ENCODE peak calls at places on chromosomes 12 and 14, in six cellular contexts. E, C, W, X, P and R are unnamed samples.

GRCh38 chr12:117284160-117284559 is 77.3 kb downstream of the NOS1 start:
- DNase-seq in E (no peak), C (no peak), W (no peak), X (no peak), P (no peak), R (no peak)

GRCh38 chr14:94193776-94194175 is 19.7 kb downstream of the PPP4R4 start:
- DNase-seq in E (no peak), C (no peak), W (no peak), X (no peak), P (no peak), R (no peak)

GRCh38 chr12:94641283-94641682 is 9.1 kb downstream of the TMCC3 start:
- DNase-seq in E (no peak), C (no peak), W (no peak), X (no peak), P (no peak), R (no peak)

GRCh38 chr14:57508756-57509155 is 15.1 kb upstream of the CCDC198 start:
- DNase-seq in E (no peak), C (no peak), W (no peak), X (no peak), P (no peak), R (no peak)

GRCh38 chr12:3272958-3273357 is 195.8 kb downstream of the TSPAN9 start:
- DNase-seq in E (no peak), C (no peak), W (no peak), X (no peak), P (no peak), R (no peak)

GRCh38 chr12:110084314-110085015 is 36.1 kb upstream of the C12orf76 start:
- DNase-seq in E (no peak), C (no peak), W (no peak), X (no peak), P (no peak), R (no peak)

GRCh38 chr14:43411841-43412240 is 1095.2 kb downstream of the FSCB start:
- DNase-seq in E (no peak), C (no peak), W (no peak), X (no peak), P (no peak), R (no peak)

GRCh38 chr12:41882144-41882805 is 262.4 kb downstream of the GXYLT1 start:
- DNase-seq in E (no peak), C (no peak), W (no peak), X (no peak), P (no peak), R (no peak)

GRCh38 chr14:31510222-31510621 is 22.4 kb upstream of the GPR33 start:
- DNase-seq in E (no peak), C (no peak), W (no peak), X (no peak), P (no peak), R (no peak)